ENCODE peak calls at places on chromosome 21, in six cellular contexts. Z is 8988T; R is stimulated activated CD4-positive, alpha-beta T cell treated with anti-CD3 and anti-CD28 coated beads, Interleukin-1b, Interleukin-23, amount 100 ng/mL, for 1 hour; N is LoVo; X is NCI-H1417; D is uterus. E is an unnamed sample.
A peak's percentile ranks its signal among the peaks of the same experiment; 100 is the strongest.

GRCh38 chr21:46552865-46553379 is 52.0 kb downstream of the S100B start:
- DNase-seq in R (no peak), N (no peak), X (no peak), Z (no peak), D (no peak), E (no peak)

GRCh38 chr21:30116474-30116873 is 50.1 kb downstream of the CLDN17 start:
- DNase-seq in R (no peak), D (no peak), Z (no peak), N (no peak), X (no peak), E (no peak)

GRCh38 chr21:41831453-41831831 is 47.7 kb downstream of the PRDM15 start:
- DNase-seq in X (no peak), N (no peak), D (no peak), R (no peak), Z (no peak), E (no peak)

GRCh38 chr21:14451520-14451919 is 68.6 kb upstream of the HSPA13 start:
- DNase-seq in N (no peak), X (no peak), Z (no peak), D (no peak), R (no peak), E (no peak)

GRCh38 chr21:35139382-35139715 is 90.2 kb upstream of the RUNX1 start:
- DNase-seq in X (no peak), D (no peak), N (no peak), R (no peak), Z (no peak), E (no peak)

GRCh38 chr21:42672699-42673458 is 19.5 kb downstream of the PDE9A start:
- DNase-seq in X (peak; percentile 38), D (no peak), N (peak; percentile 31), Z (no peak), R (no peak), E (no peak)

GRCh38 chr21:44767834-44768831 is 33.5 kb downstream of the UBE2G2 start:
- DNase-seq in R (no peak), X (no peak), N (no peak), D (no peak), Z (no peak), E (no peak)

GRCh38 chr21:45387506-45387905 is 17.5 kb upstream of the COL18A1 start:
- DNase-seq in N (no peak), D (peak; percentile 18), X (no peak), R (no peak), Z (no peak), E (no peak)

GRCh38 chr21:32147041-32147440 is 131.8 kb downstream of the MIS18A start:
- DNase-seq in N (no peak), X (no peak), R (no peak), Z (no peak), D (no peak), E (no peak)

GRCh38 chr21:38993561-38993960 is 187.8 kb downstream of the ETS2 start:
- DNase-seq in X (no peak), Z (peak; percentile 49), R (no peak), D (peak; percentile 73), N (peak; percentile 72), E (no peak)

GRCh38 chr21:46424621-46425020 is 34.1 kb upstream of the DIP2A start:
- DNase-seq in Z (no peak), R (no peak), X (no peak), D (no peak), N (no peak), E (no peak)